ENCODE peak calls at places on chromosome 10, in ten cellular contexts. One of them, this sample, is unnamed.

GRCh38 chr10:131841131-131841661 is 59.6 kb upstream of the PPP2R2D start:
- DNase-seq in prostate gland: no peak
- DNase-seq in GM12878: no peak
- DNase-seq in uterus: peak
- DNase-seq in sigmoid colon: peak
- DNase-seq in IMR-90: no peak
- DNase-seq in Peyer's patch: peak
- DNase-seq in tibial nerve: no peak
- DNase-seq in stomach: no peak
- DNase-seq in esophagus muscularis mucosa: no peak
- DNase-seq in this sample: peak

GRCh38 chr10:16425449-16425848 is 11.4 kb upstream of the PTER start:
- DNase-seq in prostate gland: no peak
- DNase-seq in GM12878: no peak
- DNase-seq in uterus: no peak
- DNase-seq in sigmoid colon: no peak
- DNase-seq in IMR-90: no peak
- DNase-seq in Peyer's patch: no peak
- DNase-seq in tibial nerve: no peak
- DNase-seq in stomach: no peak
- DNase-seq in esophagus muscularis mucosa: no peak
- DNase-seq in this sample: no peak

GRCh38 chr10:110979611-110980010 is 60.2 kb downstream of the SHOC2 start:
- DNase-seq in prostate gland: no peak
- DNase-seq in GM12878: no peak
- DNase-seq in uterus: no peak
- DNase-seq in sigmoid colon: no peak
- DNase-seq in IMR-90: no peak
- DNase-seq in Peyer's patch: no peak
- DNase-seq in tibial nerve: no peak
- DNase-seq in stomach: no peak
- DNase-seq in esophagus muscularis mucosa: no peak
- DNase-seq in this sample: no peak

GRCh38 chr10:10870523-10871241 is 147.0 kb upstream of the CELF2 start:
- DNase-seq in prostate gland: no peak
- DNase-seq in GM12878: peak
- DNase-seq in uterus: peak
- DNase-seq in sigmoid colon: no peak
- DNase-seq in IMR-90: no peak
- DNase-seq in Peyer's patch: no peak
- DNase-seq in tibial nerve: no peak
- DNase-seq in stomach: no peak
- DNase-seq in esophagus muscularis mucosa: no peak
- DNase-seq in this sample: no peak

GRCh38 chr10:79296431-79296830 is 50.8 kb upstream of the PPIF start:
- DNase-seq in prostate gland: no peak
- DNase-seq in GM12878: no peak
- DNase-seq in uterus: no peak
- DNase-seq in sigmoid colon: no peak
- DNase-seq in IMR-90: no peak
- DNase-seq in Peyer's patch: no peak
- DNase-seq in tibial nerve: no peak
- DNase-seq in stomach: no peak
- DNase-seq in esophagus muscularis mucosa: no peak
- DNase-seq in this sample: no peak

GRCh38 chr10:76311752-76312699 is 880.6 kb downstream of the LRMDA start:
- DNase-seq in prostate gland: no peak
- DNase-seq in GM12878: no peak
- DNase-seq in uterus: no peak
- DNase-seq in sigmoid colon: no peak
- DNase-seq in IMR-90: no peak
- DNase-seq in Peyer's patch: peak
- DNase-seq in tibial nerve: no peak
- DNase-seq in stomach: peak
- DNase-seq in esophagus muscularis mucosa: no peak
- DNase-seq in this sample: no peak

GRCh38 chr10:91090761-91091529 is 129.5 kb upstream of the PCGF5 start:
- DNase-seq in prostate gland: no peak
- DNase-seq in GM12878: no peak
- DNase-seq in uterus: no peak
- DNase-seq in sigmoid colon: no peak
- DNase-seq in IMR-90: no peak
- DNase-seq in Peyer's patch: no peak
- DNase-seq in tibial nerve: no peak
- DNase-seq in stomach: no peak
- DNase-seq in esophagus muscularis mucosa: peak
- DNase-seq in this sample: no peak

GRCh38 chr10:18528292-18528691 is 123.1 kb downstream of the NSUN6 start:
- DNase-seq in prostate gland: no peak
- DNase-seq in GM12878: no peak
- DNase-seq in uterus: no peak
- DNase-seq in sigmoid colon: no peak
- DNase-seq in IMR-90: peak
- DNase-seq in Peyer's patch: no peak
- DNase-seq in tibial nerve: no peak
- DNase-seq in stomach: no peak
- DNase-seq in esophagus muscularis mucosa: no peak
- DNase-seq in this sample: no peak

GRCh38 chr10:132413226-132414205 is 16.5 kb downstream of the PWWP2B start:
- DNase-seq in prostate gland: no peak
- DNase-seq in GM12878: no peak
- DNase-seq in uterus: no peak
- DNase-seq in sigmoid colon: no peak
- DNase-seq in IMR-90: no peak
- DNase-seq in Peyer's patch: no peak
- DNase-seq in tibial nerve: no peak
- DNase-seq in stomach: no peak
- DNase-seq in esophagus muscularis mucosa: no peak
- DNase-seq in this sample: no peak

DNA sequence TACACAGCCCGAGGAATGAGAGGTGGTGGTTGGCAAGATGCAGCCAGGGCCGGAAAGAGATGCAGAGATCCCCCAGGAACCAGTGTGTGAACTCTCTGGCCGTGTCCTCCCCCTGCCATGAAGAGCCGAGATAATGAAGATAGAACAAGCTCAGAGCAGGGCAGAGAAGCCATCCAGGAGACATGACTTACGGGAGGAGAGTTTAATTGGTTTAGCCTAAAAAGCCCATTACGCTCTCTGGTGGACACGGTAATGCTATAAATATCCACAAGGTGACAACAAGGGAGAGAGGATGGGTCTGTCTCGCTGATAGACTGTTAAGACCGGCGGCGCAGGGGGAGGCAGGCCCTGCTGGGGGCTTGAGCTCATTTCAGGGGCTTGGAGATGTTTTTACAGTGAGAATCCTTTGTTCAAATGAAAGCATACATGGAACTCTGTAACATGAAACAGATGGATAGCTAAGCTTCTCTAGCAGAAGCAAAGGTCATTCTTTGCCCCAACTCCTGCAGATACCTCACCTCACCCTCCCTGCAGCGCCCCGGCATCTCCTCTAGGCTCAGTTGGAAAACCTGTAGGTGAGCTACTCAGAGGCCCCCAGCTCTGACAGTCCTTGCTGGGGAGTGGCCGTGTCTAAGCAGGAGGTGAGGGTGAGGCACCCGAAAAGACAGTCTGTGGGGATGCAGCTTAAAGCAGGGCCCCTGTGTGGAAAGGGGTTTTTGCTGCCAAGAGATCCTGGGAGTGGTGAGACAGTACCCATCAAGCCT is 40.8 kb upstream of the LOXL4 start:
- DNase-seq in prostate gland: no peak
- DNase-seq in GM12878: no peak
- DNase-seq in uterus: no peak
- DNase-seq in sigmoid colon: no peak
- DNase-seq in IMR-90: no peak
- DNase-seq in Peyer's patch: no peak
- DNase-seq in tibial nerve: no peak
- DNase-seq in stomach: no peak
- DNase-seq in esophagus muscularis mucosa: no peak
- DNase-seq in this sample: no peak
- TF ChIP-seq CTCF in prostate gland: no peak
- TF ChIP-seq CTCF in GM12878: no peak
- TF ChIP-seq CTCF in uterus: no peak
- TF ChIP-seq CTCF in sigmoid colon: no peak
- TF ChIP-seq CTCF in IMR-90: no peak
- TF ChIP-seq CTCF in Peyer's patch: no peak
- TF ChIP-seq CTCF in tibial nerve: no peak
- TF ChIP-seq CTCF in stomach: no peak
- TF ChIP-seq CTCF in esophagus muscularis mucosa: no peak
- TF ChIP-seq CTCF in this sample: no peak

GRCh38 chr10:93435621-93436385 is 46.3 kb downstream of the MYOF start:
- DNase-seq in prostate gland: no peak
- DNase-seq in GM12878: no peak
- DNase-seq in uterus: no peak
- DNase-seq in sigmoid colon: peak
- DNase-seq in IMR-90: peak
- DNase-seq in Peyer's patch: no peak
- DNase-seq in tibial nerve: no peak
- DNase-seq in stomach: no peak
- DNase-seq in esophagus muscularis mucosa: no peak
- DNase-seq in this sample: no peak
- TF ChIP-seq POLR2A in prostate gland: no peak
- TF ChIP-seq POLR2A in GM12878: no peak
- TF ChIP-seq POLR2A in uterus: no peak
- TF ChIP-seq POLR2A in sigmoid colon: no peak
- TF ChIP-seq POLR2A in IMR-90: no peak
- TF ChIP-seq POLR2A in Peyer's patch: no peak
- TF ChIP-seq POLR2A in tibial nerve: no peak
- TF ChIP-seq POLR2A in stomach: no peak
- TF ChIP-seq POLR2A in esophagus muscularis mucosa: no peak
- TF ChIP-seq POLR2A in this sample: no peak

GRCh38 chr10:93413252-93413689 is 68.9 kb downstream of the MYOF start:
- DNase-seq in prostate gland: no peak
- DNase-seq in GM12878: no peak
- DNase-seq in uterus: no peak
- DNase-seq in sigmoid colon: no peak
- DNase-seq in IMR-90: no peak
- DNase-seq in Peyer's patch: peak
- DNase-seq in tibial nerve: no peak
- DNase-seq in stomach: no peak
- DNase-seq in esophagus muscularis mucosa: no peak
- DNase-seq in this sample: no peak

GRCh38 chr10:93417886-93418285 is 64.2 kb downstream of the MYOF start:
- DNase-seq in prostate gland: no peak
- DNase-seq in GM12878: no peak
- DNase-seq in uterus: no peak
- DNase-seq in sigmoid colon: no peak
- DNase-seq in IMR-90: no peak
- DNase-seq in Peyer's patch: no peak
- DNase-seq in tibial nerve: no peak
- DNase-seq in stomach: no peak
- DNase-seq in esophagus muscularis mucosa: no peak
- DNase-seq in this sample: no peak

GRCh38 chr10:93416824-93417223 is 65.3 kb downstream of the MYOF start:
- DNase-seq in prostate gland: no peak
- DNase-seq in GM12878: no peak
- DNase-seq in uterus: no peak
- DNase-seq in sigmoid colon: no peak
- DNase-seq in IMR-90: no peak
- DNase-seq in Peyer's patch: no peak
- DNase-seq in tibial nerve: no peak
- DNase-seq in stomach: no peak
- DNase-seq in esophagus muscularis mucosa: no peak
- DNase-seq in this sample: no peak

GRCh38 chr10:93417264-93417663 is 64.9 kb downstream of the MYOF start:
- DNase-seq in prostate gland: no peak
- DNase-seq in GM12878: no peak
- DNase-seq in uterus: no peak
- DNase-seq in sigmoid colon: no peak
- DNase-seq in IMR-90: no peak
- DNase-seq in Peyer's patch: no peak
- DNase-seq in tibial nerve: no peak
- DNase-seq in stomach: no peak
- DNase-seq in esophagus muscularis mucosa: no peak
- DNase-seq in this sample: no peak

DNA sequence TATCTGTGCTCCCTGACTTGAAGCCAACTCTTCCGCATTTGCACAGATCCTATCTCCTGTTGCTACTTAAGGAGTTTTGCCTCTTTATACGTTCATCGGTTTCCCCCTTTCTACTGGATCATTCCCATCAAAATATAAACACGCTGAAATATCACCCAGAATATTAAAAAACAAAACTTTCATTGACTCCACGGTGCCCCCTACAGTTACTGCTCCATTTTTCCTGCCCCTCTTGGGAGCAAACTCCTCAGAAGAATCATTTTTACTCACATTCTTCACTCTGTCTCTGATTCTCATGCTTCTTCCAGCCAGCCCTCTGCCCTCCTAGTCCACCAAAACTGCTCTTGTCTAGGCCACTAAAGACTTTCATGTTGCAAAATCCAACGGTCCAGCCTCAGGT is 66.4 kb downstream of the MYOF start:
- DNase-seq in prostate gland: no peak
- DNase-seq in GM12878: no peak
- DNase-seq in uterus: no peak
- DNase-seq in sigmoid colon: no peak
- DNase-seq in IMR-90: no peak
- DNase-seq in Peyer's patch: no peak
- DNase-seq in tibial nerve: no peak
- DNase-seq in stomach: no peak
- DNase-seq in esophagus muscularis mucosa: no peak
- DNase-seq in this sample: no peak
- TF ChIP-seq CTCF in prostate gland: no peak
- TF ChIP-seq CTCF in GM12878: no peak
- TF ChIP-seq CTCF in uterus: no peak
- TF ChIP-seq CTCF in sigmoid colon: no peak
- TF ChIP-seq CTCF in IMR-90: peak
- TF ChIP-seq CTCF in Peyer's patch: no peak
- TF ChIP-seq CTCF in tibial nerve: no peak
- TF ChIP-seq CTCF in stomach: no peak
- TF ChIP-seq CTCF in esophagus muscularis mucosa: no peak
- TF ChIP-seq CTCF in this sample: no peak

DNA sequence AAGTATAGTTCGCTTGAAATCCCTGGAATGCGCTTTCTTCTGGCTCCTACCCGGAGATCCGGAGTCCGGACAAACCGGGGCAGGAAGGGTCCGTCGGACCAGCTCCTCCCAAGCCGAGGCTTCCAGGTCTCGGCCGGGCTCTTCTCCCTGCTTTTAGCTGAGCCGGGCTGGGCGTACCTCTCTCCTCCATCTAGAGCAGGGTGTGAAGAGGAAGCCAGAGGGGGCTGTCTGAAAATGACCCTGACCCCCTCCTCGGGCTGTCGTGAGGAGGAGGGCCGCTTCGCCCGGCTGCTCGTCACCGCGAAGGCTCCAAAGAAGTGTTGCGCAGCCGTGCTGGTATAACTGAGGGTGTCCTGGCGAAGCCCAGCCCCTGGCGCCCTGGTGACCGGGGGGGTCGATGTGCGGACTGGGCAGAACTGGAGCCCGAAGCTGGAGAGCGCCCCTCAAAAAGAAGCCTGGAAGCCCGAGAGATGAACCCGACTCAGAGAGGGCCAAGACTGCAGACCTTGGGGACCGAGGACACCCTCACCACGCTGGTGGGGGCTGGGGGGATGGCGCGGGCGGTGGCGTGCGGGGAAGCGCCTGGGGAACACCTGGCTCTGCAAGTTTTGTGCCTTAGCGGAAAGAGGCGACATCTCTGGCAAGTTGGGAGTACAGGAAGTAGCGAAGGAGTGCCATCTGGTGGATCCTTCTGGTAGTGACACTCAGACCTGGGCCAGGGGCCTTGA is 5.7 kb downstream of the KAZALD1 start:
- DNase-seq in prostate gland: peak
- DNase-seq in GM12878: peak
- DNase-seq in uterus: peak
- DNase-seq in sigmoid colon: peak
- DNase-seq in IMR-90: peak
- DNase-seq in Peyer's patch: peak
- DNase-seq in tibial nerve: peak
- DNase-seq in stomach: peak
- DNase-seq in esophagus muscularis mucosa: peak
- DNase-seq in this sample: peak
- TF ChIP-seq POLR2A in prostate gland: no peak
- TF ChIP-seq POLR2A in GM12878: no peak
- TF ChIP-seq POLR2A in uterus: no peak
- TF ChIP-seq POLR2A in sigmoid colon: no peak
- TF ChIP-seq POLR2A in IMR-90: no peak
- TF ChIP-seq POLR2A in Peyer's patch: peak
- TF ChIP-seq POLR2A in tibial nerve: no peak
- TF ChIP-seq POLR2A in stomach: no peak
- TF ChIP-seq POLR2A in esophagus muscularis mucosa: no peak
- TF ChIP-seq POLR2A in this sample: no peak